ENCODE peak calls at places on chromosomes 5 and 9, in five cellular contexts. V, N, L, A and C are unnamed samples.
A peak's percentile ranks its signal among the peaks of the same experiment; 100 is the strongest.

GRCh38 chr5:143592648-143593047 is 189.2 kb upstream of the NR3C1 start:
- DNase-seq in V (no peak), N (peak; percentile 50), L (no peak), A (peak; percentile 34), C (peak; percentile 23)

GRCh38 chr5:143376911-143377838 is 26.3 kb downstream of the NR3C1 start:
- DNase-seq in V (no peak), N (peak; percentile 72), L (no peak), A (peak; percentile 75), C (peak; percentile 37)

GRCh38 chr5:121967187-121967586 is 5.4 kb downstream of the SRFBP1 start:
- DNase-seq in V (no peak), N (peak; percentile 46), L (peak; percentile 3), A (peak; percentile 32), C (peak; percentile 8)

GRCh38 chr5:87277279-87277835 is 9.7 kb downstream of the RASA1 start:
- DNase-seq in V (no peak), N (peak; percentile 37), L (no peak), A (no peak), C (no peak)

GRCh38 chr5:78293856-78294249 is 645 bp downstream of the AP3B1 start:
- DNase-seq in V (no peak), N (peak; percentile 16), L (no peak), A (peak; percentile 58), C (peak; percentile 36)

GRCh38 chr5:50666261-50667078 is at the start of gene PARP8:
- DNase-seq in V (peak; percentile 11), N (peak; percentile 50), L (peak; percentile 31), A (peak; percentile 39), C (no peak)

GRCh38 chr9:81499021-81499454 is 190.3 kb downstream of the TLE1 start:
- DNase-seq in V (peak; percentile 54), N (peak; percentile 77), L (no peak), A (no peak), C (peak; percentile 7)

GRCh38 chr5:104370523-104370922 is 807.9 kb upstream of the NUDT12 start:
- DNase-seq in V (no peak), N (no peak), L (no peak), A (no peak), C (no peak)

GRCh38 chr9:124001445-124001799 is 10.1 kb upstream of the LHX2 start:
- DNase-seq in V (no peak), N (no peak), L (no peak), A (peak; percentile 75), C (no peak)

GRCh38 chr5:97009212-97009898 is 73.5 kb downstream of the LNPEP start:
- DNase-seq in V (no peak), N (peak; percentile 25), L (no peak), A (peak; percentile 64), C (no peak)

GRCh38 chr5:69091771-69092170 is 2.0 kb upstream of the SLC30A5 start:
- DNase-seq in V (no peak), N (no peak), L (no peak), A (no peak), C (no peak)

GRCh38 chr5:112160652-112161391 is 258.3 kb downstream of the EPB41L4A start:
- DNase-seq in V (peak; percentile 87), N (peak; percentile 90), L (peak; percentile 90), A (peak; percentile 94), C (peak; percentile 87)

GRCh38 chr9:99169982-99170761 is 51.6 kb downstream of the ALG2 start:
- DNase-seq in V (no peak), N (no peak), L (no peak), A (peak; percentile 100), C (no peak)

GRCh38 chr5:133934311-133934710 is 34.1 kb downstream of the C5orf15 start:
- DNase-seq in V (no peak), N (no peak), L (no peak), A (peak; percentile 27), C (no peak)